ENCODE peak calls at places on chromosomes 13 and 19, in eight cellular contexts. S is stomach, G is GM12878, L is A549, J is ovary, O is transverse colon, Q is tibial nerve, V is upper lobe of left lung. I is an unnamed sample.
A peak's percentile ranks its signal among the peaks of the same experiment; 100 is the strongest.

GRCh38 chr13:113152894-113153809 is 5.3 kb upstream of the PROZ start:
- DNase-seq in S (peak; percentile 49), G (no peak), L (no peak), J (peak; percentile 58), O (peak; percentile 42), Q (peak; percentile 23), V (peak; percentile 36), I (no peak)

GRCh38 chr13:76886005-76886291 is 257 bp downstream of the KCTD12 start:
- DNase-seq in S (no peak), G (no peak), L (no peak), J (no peak), O (no peak), Q (no peak), V (no peak), I (no peak)

GRCh38 chr13:91270031-91270430 is 77.5 kb upstream of the MIR17HG start:
- DNase-seq in S (no peak), G (no peak), L (no peak), J (no peak), O (no peak), Q (no peak), V (no peak), I (no peak)

GRCh38 chr19:36330226-36330625 is 48.8 kb downstream of the ZFP14 start:
- DNase-seq in S (no peak), G (no peak), L (no peak), J (no peak), O (no peak), Q (no peak), V (no peak), I (no peak)

GRCh38 chr19:30170081-30170480 is 202.1 kb upstream of the ZNF536 start:
- DNase-seq in S (no peak), G (no peak), L (no peak), J (no peak), O (no peak), Q (no peak), V (no peak), I (no peak)

GRCh38 chr13:20721454-20722357 is 18.2 kb downstream of the IL17D start:
- DNase-seq in S (peak; percentile 56), G (no peak), L (no peak), J (peak; percentile 46), O (peak; percentile 30), Q (peak; percentile 38), V (peak; percentile 43), I (no peak)

GRCh38 chr19:38743394-38744297 is 628 bp downstream of the CAPN12 start:
- DNase-seq in S (no peak), G (no peak), L (no peak), J (no peak), O (no peak), Q (no peak), V (no peak), I (no peak)

GRCh38 chr13:35881360-35881759 is 249.8 kb downstream of the DCLK1 start:
- DNase-seq in S (no peak), G (no peak), L (no peak), J (no peak), O (no peak), Q (no peak), V (no peak), I (no peak)

GRCh38 chr19:15911599-15912237 is 13.8 kb upstream of the CYP4F2 start:
- DNase-seq in S (peak; percentile 17), G (no peak), L (no peak), J (no peak), O (no peak), Q (no peak), V (no peak), I (no peak)

GRCh38 chr19:49061445-49061844 is 3.2 kb downstream of the NTF4 start:
- DNase-seq in S (no peak), G (no peak), L (no peak), J (no peak), O (no peak), Q (no peak), V (no peak), I (no peak)

GRCh38 chr19:5799247-5800241 is 5.3 kb upstream of the NRTN start:
- DNase-seq in S (peak; percentile 80), G (no peak), L (no peak), J (no peak), O (no peak), Q (no peak), V (no peak), I (no peak)

GRCh38 chr19:44644391-44645016 is 794 bp downstream of the PVR start:
- DNase-seq in S (no peak), G (no peak), L (peak; percentile 81), J (peak; percentile 29), O (peak; percentile 27), Q (no peak), V (peak; percentile 49), I (no peak)

GRCh38 chr13:87153371-87153770 is 517.8 kb upstream of the SLITRK5 start:
- DNase-seq in S (no peak), G (no peak), L (no peak), J (no peak), O (no peak), Q (no peak), V (no peak), I (no peak)

GRCh38 chr19:39401549-39402416 is 4.9 kb upstream of the ZFP36 start:
- DNase-seq in S (peak; percentile 79), G (no peak), L (no peak), J (peak; percentile 41), O (peak; percentile 90), Q (peak; percentile 69), V (peak; percentile 85), I (no peak)

GRCh38 chr13:42035905-42036521 is 12.4 kb upstream of the DGKH start:
- DNase-seq in S (no peak), G (no peak), L (no peak), J (no peak), O (no peak), Q (no peak), V (no peak), I (no peak)
- TF ChIP-seq EP300 in S (no peak), G (no peak), L (no peak), J (no peak), O (no peak), Q (no peak), V (no peak), I (no peak)

DNA sequence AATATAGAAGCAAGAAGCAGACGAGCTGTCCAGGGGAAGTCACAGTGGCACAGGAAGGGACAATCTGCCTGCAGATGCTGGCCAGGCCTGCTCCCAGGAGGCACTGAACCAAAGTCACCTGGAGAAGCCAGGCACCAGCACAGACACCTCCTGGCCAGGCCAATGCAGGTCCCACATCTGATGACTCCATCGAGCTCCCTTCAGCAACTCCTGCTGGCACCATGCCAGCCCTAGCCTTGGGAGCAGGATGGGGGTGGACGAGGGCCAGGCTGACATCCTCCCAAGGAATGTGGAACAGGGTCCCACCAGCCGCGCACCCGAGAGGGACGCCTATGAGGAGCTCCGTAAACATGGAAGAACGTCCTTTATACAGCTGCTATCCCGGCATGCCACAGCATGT is 22.4 kb upstream of the ISYNA1 start:
- DNase-seq in S (peak; percentile 63), G (no peak), L (no peak), J (peak; percentile 77), O (peak; percentile 66), Q (peak; percentile 51), V (no peak), I (peak; percentile 90)
- TF ChIP-seq EP300 in S (no peak), G (no peak), L (no peak), J (no peak), O (no peak), Q (no peak), V (no peak), I (no peak)

GRCh38 chr13:30212256-30212655 is 95.1 kb downstream of the KATNAL1 start:
- DNase-seq in S (no peak), G (no peak), L (no peak), J (no peak), O (no peak), Q (no peak), V (no peak), I (no peak)

GRCh38 chr13:30216111-30216510 is 91.2 kb downstream of the KATNAL1 start:
- DNase-seq in S (no peak), G (no peak), L (no peak), J (no peak), O (no peak), Q (no peak), V (no peak), I (no peak)
- TF ChIP-seq EP300 in S (no peak), G (no peak), L (no peak), J (no peak), O (no peak), Q (no peak), V (no peak), I (no peak)

GRCh38 chr19:577439-578392 is 5.3 kb downstream of the BSG start:
- DNase-seq in S (no peak), G (no peak), L (no peak), J (no peak), O (no peak), Q (no peak), V (no peak), I (no peak)
- TF ChIP-seq EP300 in S (no peak), G (no peak), L (no peak), J (no peak), O (no peak), Q (no peak), V (no peak), I (no peak)

I was measured in suprapubic skin.